ENCODE peak calls at places on chromosomes 13 and 19, in nine cellular contexts. W, I, X, Z, L, R, T, J and S are unnamed samples.

GRCh38 chr19:48292798-48293197 is 22.9 kb downstream of the ZNF114 start:
- DNase-seq in T (no peak), L (peak), J (no peak), I (peak), X (no peak), Z (no peak), W (no peak), R (no peak), S (no peak)

GRCh38 chr13:42835012-42835411 is 53.6 kb downstream of the FAM216B start:
- DNase-seq in W (no peak), J (no peak), X (no peak), I (no peak), L (no peak), R (no peak), Z (no peak), T (no peak), S (no peak)

GRCh38 chr13:40178130-40178529 is 488.3 kb downstream of the FOXO1 start:
- DNase-seq in X (no peak), T (no peak), I (no peak), Z (no peak), J (no peak), W (no peak), L (no peak), R (no peak), S (no peak)

GRCh38 chr19:48095637-48096175 is 14.9 kb downstream of the PLA2G4C start:
- DNase-seq in I (no peak), W (no peak), T (no peak), X (no peak), L (peak), Z (no peak), R (no peak), J (no peak), S (no peak)

GRCh38 chr13:57631607-57632275 is at the start of gene PCDH17:
- DNase-seq in R (peak), L (no peak), I (no peak), X (peak), T (peak), Z (peak), J (peak), W (no peak), S (no peak)

GRCh38 chr13:50409186-50409585 is 393.9 kb downstream of the KCNRG start:
- DNase-seq in J (no peak), Z (no peak), X (no peak), T (no peak), W (no peak), L (no peak), R (no peak), I (no peak), S (no peak)

GRCh38 chr19:4097501-4097900 is 26.4 kb downstream of the MAP2K2 start:
- DNase-seq in T (peak), J (no peak), W (no peak), L (no peak), X (no peak), Z (no peak), R (peak), I (no peak), S (no peak)

GRCh38 chr19:35116085-35116801 is 620 bp downstream of the FXYD3 start:
- DNase-seq in W (no peak), T (no peak), J (peak), L (no peak), I (no peak), Z (peak), R (peak), X (no peak), S (no peak)

GRCh38 chr19:7482584-7483439 is 6.0 kb downstream of the PEX11G start:
- DNase-seq in I (no peak), J (no peak), W (no peak), R (no peak), T (no peak), X (no peak), L (no peak), Z (peak), S (no peak)

GRCh38 chr19:40584007-40584406 is 7.3 kb downstream of the SHKBP1 start:
- DNase-seq in I (peak), R (no peak), T (no peak), L (no peak), Z (no peak), J (no peak), X (no peak), W (no peak), S (no peak)

GRCh38 chr13:94169783-94170513 is 309.5 kb downstream of the DCT start:
- DNase-seq in R (peak), X (no peak), J (no peak), L (no peak), I (no peak), W (peak), Z (no peak), T (peak), S (no peak)

GRCh38 chr13:45575146-45575829 is 40.3 kb downstream of the ERICH6B start:
- DNase-seq in L (no peak), X (no peak), I (no peak), W (no peak), T (no peak), Z (no peak), J (no peak), R (no peak), S (no peak)

GRCh38 chr19:3046621-3047306 is 15.5 kb downstream of the TLE5 start:
- DNase-seq in R (no peak), Z (no peak), L (no peak), I (no peak), W (no peak), X (peak), T (no peak), J (peak), S (peak)

GRCh38 chr13:40485611-40486517 is 180.6 kb downstream of the FOXO1 start:
- DNase-seq in J (no peak), I (no peak), R (no peak), L (no peak), T (peak), Z (no peak), W (no peak), X (no peak), S (no peak)

GRCh38 chr13:27489456-27489855 is 39.1 kb upstream of the MTIF3 start:
- DNase-seq in L (no peak), R (no peak), W (no peak), J (no peak), I (no peak), X (no peak), Z (no peak), T (no peak), S (no peak)

GRCh38 chr19:17855333-17856152 is 4.2 kb upstream of the RPL18A start:
- DNase-seq in I (peak), R (peak), X (peak), J (peak), T (peak), W (peak), L (peak), Z (peak), S (peak)

GRCh38 chr13:37453246-37453645 is 145.3 kb downstream of the POSTN start:
- DNase-seq in R (no peak), I (no peak), X (no peak), W (no peak), Z (no peak), J (no peak), L (no peak), T (no peak), S (no peak)

DNA sequence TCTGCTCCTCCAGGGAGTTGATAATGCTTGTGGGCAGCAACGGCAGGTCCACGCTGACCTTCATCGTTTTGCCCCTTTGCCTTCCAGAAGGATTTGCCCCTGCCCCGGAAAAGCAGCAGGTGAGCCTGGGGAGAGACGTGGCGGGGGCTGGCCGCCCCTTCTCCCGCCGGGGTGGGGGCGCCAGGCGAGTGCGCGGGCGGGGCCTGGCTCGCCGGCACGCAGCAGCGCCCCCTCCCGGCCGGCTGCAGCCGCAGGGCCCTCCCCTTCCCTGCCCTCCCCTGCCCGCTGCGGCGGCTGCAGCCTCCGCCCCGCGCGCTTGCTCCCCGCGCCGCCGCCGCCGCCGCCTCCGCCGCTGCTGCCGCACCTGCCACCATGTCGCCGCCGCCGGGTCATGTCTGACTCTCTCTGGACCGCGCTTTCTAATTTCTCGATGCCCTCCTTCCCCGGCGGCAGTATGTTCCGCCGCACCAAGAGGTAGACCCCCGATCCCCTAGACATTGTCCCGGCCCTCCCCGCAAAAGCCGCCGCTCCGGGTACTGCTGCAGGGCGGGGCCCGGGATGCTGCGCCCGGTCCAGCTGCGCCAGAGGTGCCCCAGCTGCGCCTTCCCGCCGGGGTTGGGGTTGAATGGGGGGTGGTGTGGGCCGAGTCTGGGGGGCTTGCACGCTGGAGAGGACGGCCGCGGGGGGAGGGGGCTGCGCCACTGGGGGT is at the start of gene MAST1:
- DNase-seq in R (peak), J (peak), T (no peak), I (peak), L (no peak), X (peak), W (no peak), Z (peak), S (peak)
- TF ChIP-seq CTCF in R (peak), J (peak), T (peak), I (peak), L (peak), X (no peak), W (no peak), Z (peak), S (peak)

GRCh38 chr19:49366110-49366509 is 2.4 kb downstream of the DKKL1 start:
- DNase-seq in I (no peak), X (no peak), W (no peak), L (no peak), Z (no peak), T (no peak), R (no peak), J (no peak), S (no peak)

GRCh38 chr19:49362048-49362925 is at the start of gene TEAD2:
- DNase-seq in Z (peak), X (peak), J (peak), L (peak), W (peak), R (peak), I (peak), T (peak), S (peak)

GRCh38 chr19:49362926-49363264 is 679 bp upstream of the TEAD2 start:
- DNase-seq in X (peak), Z (no peak), W (no peak), T (peak), L (peak), I (no peak), J (peak), R (no peak), S (no peak)

GRCh38 chr19:49363265-49364082 is at the start of gene DKKL1:
- DNase-seq in X (peak), J (peak), W (peak), R (peak), T (peak), I (peak), Z (peak), L (peak), S (peak)

DNA sequence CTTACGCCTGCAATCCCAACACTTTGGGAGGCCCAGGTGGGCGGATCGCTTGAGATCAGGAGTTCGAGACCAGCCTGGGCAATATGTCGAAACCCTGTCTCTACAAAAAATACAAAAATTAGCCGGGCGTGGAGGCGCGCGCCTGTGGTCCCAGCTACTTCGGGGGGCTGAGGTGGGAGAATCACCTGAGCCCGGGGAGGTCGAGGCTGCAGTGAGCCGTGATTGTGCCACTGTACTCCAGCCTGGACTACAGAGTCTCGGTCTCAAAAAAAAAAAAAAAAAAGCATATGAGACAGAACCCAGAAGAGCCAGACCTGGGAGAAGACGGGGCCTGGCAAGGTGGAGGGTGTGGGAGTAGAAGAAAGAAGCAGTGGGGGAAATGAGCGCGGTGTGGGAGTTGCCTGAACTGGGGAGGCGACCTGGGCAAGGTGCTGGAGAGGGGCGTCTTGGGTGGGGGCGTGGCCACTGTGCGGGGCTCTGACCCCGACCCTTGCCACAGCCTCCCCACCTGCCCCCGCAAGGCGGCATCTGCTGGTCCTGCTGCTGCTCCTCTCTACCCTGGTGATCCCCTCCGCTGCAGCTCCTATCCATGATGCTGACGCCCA is 508 bp downstream of the DKKL1 start:
- DNase-seq in J (peak), W (no peak), Z (no peak), X (no peak), L (no peak), R (no peak), T (no peak), I (no peak), S (no peak)
- H3K27ac ChIP-seq in J (peak), W (peak), Z (peak), X (peak), L (peak), R (peak), T (peak), I (peak), S (no peak)

DNA sequence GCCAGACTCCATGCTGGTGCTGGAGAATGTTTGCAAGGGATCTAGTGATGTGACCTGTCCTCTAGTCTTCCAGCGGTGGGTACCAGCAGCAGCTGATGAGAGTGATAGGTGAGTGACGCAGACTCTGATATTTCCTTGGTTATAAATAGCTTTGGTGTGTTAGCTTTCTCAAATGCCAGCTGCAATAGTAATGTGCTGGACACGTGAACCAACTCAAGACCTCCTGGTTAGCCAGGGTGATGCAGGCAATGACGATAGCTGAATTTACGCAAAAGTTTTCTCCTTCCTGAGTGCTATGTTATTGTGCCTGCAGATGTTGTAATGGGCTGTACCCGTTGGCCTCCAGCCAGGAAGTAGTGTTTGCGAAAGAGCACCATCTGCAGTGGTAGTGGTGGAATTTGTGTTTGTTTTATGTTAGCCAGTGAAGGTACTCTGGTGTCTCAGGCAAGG is 129.5 kb downstream of the CYSLTR2 start:
- DNase-seq in J (peak), I (peak), W (peak), L (peak), T (peak), Z (no peak), R (peak), X (no peak), S (no peak)
- TF ChIP-seq CTCF in J (no peak), I (no peak), W (no peak), L (peak), T (no peak), Z (no peak), R (no peak), X (peak), S (no peak)

GRCh38 chr13:66657165-66657895 is 572.8 kb downstream of the PCDH9 start:
- DNase-seq in J (peak), R (peak), Z (no peak), L (peak), T (no peak), W (no peak), X (no peak), I (peak), S (no peak)
- H3K27ac ChIP-seq in J (no peak), R (no peak), Z (no peak), L (no peak), T (no peak), W (no peak), X (no peak), I (peak), S (no peak)

GRCh38 chr19:29727906-29728305 is 12.8 kb upstream of the C19orf12 start:
- DNase-seq in I (no peak), X (no peak), Z (no peak), L (no peak), W (no peak), R (no peak), T (no peak), J (no peak), S (no peak)

GRCh38 chr19:29724741-29725140 is 9.7 kb upstream of the C19orf12 start:
- DNase-seq in W (no peak), X (no peak), I (no peak), Z (no peak), T (no peak), J (no peak), R (no peak), L (no peak), S (peak)

DNA sequence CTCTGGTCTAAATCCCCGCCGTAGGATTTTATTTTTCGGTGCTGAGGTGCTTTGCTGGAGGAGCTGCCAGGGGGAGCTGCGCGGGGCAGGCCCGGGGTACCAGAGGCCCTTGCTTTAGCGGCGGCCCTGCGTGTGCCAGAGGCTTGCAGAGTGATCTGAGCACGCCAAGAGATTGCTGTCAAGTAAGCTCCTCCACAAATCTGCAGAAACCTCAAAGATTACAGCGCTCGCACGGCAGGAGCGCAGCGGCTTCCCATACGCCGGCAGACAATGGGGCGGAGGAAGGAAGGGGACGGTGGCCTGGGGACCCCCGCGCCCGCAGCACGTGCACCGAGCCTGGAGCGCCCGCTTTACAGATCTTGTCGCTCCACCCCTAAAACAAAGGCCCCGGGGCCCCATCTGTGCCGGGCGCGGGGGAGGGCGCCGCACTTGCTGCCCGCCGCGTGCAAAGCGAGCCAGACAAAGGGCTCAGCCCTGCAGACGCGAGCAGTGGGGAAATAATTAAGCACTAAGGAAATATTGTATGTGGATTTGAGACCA is 9.1 kb upstream of the C19orf12 start:
- DNase-seq in Z (no peak), J (no peak), W (no peak), X (peak), R (no peak), T (no peak), I (no peak), L (peak), S (peak)
- TF ChIP-seq CTCF in Z (no peak), J (no peak), W (no peak), X (no peak), R (no peak), T (no peak), I (no peak), L (no peak), S (no peak)

DNA sequence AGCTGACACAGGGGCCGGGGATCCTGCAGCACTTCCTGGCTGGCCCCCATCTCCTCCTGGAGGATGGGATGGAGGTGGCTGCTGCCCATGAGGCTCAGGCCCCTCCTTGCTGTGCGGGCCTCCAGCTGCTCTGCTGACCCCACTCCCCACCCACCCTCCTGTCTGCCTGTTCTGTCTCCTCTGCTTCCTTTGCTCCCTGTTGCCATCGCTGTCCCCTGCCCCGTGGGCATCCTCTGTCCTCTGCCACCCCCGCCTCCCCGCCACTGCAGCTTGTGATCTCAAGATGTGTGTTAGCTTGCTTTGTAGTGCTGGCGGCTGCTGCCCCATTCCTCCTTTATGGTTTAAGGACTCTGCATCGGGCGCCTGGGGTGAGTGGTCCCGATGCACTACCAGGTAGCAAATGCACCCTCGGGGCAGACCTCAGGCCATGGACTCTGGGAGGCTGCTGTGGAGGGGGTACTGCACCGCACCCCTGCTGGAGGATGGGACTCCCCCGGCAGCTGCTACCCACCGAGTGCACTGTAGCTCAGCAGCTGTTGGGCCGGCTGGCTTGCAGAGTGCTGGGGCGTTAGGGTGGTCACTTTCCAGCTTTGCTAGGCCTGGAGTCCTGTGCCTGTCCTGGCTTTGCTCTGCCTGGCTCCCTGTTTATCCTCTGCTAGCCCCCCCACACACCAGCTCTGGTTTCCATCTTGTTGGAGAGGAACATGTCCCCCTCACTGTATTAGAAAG is 15.8 kb upstream of the C19orf33 start:
- DNase-seq in I (no peak), W (no peak), L (no peak), Z (no peak), J (no peak), R (peak), X (no peak), T (no peak), S (no peak)
- H3K27ac ChIP-seq in I (no peak), W (no peak), L (no peak), Z (no peak), J (peak), R (no peak), X (peak), T (no peak), S (no peak)

GRCh38 chr13:86447479-86447878 is 648.3 kb upstream of the SLITRK6 start:
- DNase-seq in X (no peak), T (no peak), W (no peak), J (no peak), R (no peak), Z (no peak), L (no peak), I (no peak), S (no peak)
- TF ChIP-seq CTCF in X (no peak), T (no peak), W (no peak), J (no peak), R (no peak), Z (no peak), L (no peak), I (no peak), S (peak)